ENCODE peak calls at places on chromosome 9, in eight cellular contexts. Z, P, V, T, N, W, R and L are unnamed samples.

GRCh38 chr9:96222132-96222531 is 79.8 kb downstream of the HSD17B3 start:
- DNase-seq in Z (no peak), P (no peak), V (no peak), T (peak), N (no peak), W (no peak), R (no peak), L (no peak)

GRCh38 chr9:126155756-126156664 is 170.6 kb upstream of the MVB12B start:
- DNase-seq in Z (no peak), P (no peak), V (no peak), T (no peak), N (no peak), W (no peak), R (no peak), L (no peak)

GRCh38 chr9:129557192-129558036 is 63.5 kb downstream of the C9orf50 start:
- DNase-seq in Z (peak), P (no peak), V (no peak), T (peak), N (no peak), W (no peak), R (no peak), L (no peak)

GRCh38 chr9:109483771-109484442 is 14.2 kb downstream of the PTPN3 start:
- DNase-seq in Z (no peak), P (no peak), V (peak), T (no peak), N (no peak), W (no peak), R (no peak), L (no peak)

GRCh38 chr9:86626802-86627201 is 272.6 kb upstream of the TUT7 start:
- DNase-seq in Z (no peak), P (no peak), V (no peak), T (no peak), N (no peak), W (no peak), R (no peak), L (no peak)

GRCh38 chr9:99411068-99411467 is 189.0 kb downstream of the SEC61B start:
- DNase-seq in Z (no peak), P (no peak), V (no peak), T (peak), N (no peak), W (peak), R (no peak), L (no peak)

GRCh38 chr9:135906291-135907005 is 898 bp downstream of the CAMSAP1 start:
- DNase-seq in Z (peak), P (peak), V (no peak), T (peak), N (peak), W (no peak), R (no peak), L (no peak)

GRCh38 chr9:104769655-104770054 is 5.7 kb downstream of the NIPSNAP3B start:
- DNase-seq in Z (no peak), P (no peak), V (no peak), T (no peak), N (no peak), W (no peak), R (no peak), L (no peak)

GRCh38 chr9:129482521-129483466 is 138.1 kb downstream of the C9orf50 start:
- DNase-seq in Z (peak), P (peak), V (no peak), T (peak), N (peak), W (no peak), R (peak), L (no peak)

GRCh38 chr9:94950040-94950732 is 223.7 kb downstream of the AOPEP start:
- DNase-seq in Z (no peak), P (no peak), V (no peak), T (no peak), N (no peak), W (no peak), R (no peak), L (no peak)

GRCh38 chr9:23587903-23588302 is 238.1 kb downstream of the ELAVL2 start:
- DNase-seq in Z (no peak), P (no peak), V (no peak), T (no peak), N (no peak), W (no peak), R (no peak), L (no peak)

GRCh38 chr9:121359358-121360294 is 10.4 kb downstream of the STOM start:
- DNase-seq in Z (no peak), P (no peak), V (no peak), T (peak), N (peak), W (no peak), R (no peak), L (no peak)

GRCh38 chr9:4620881-4621555 is 41.1 kb upstream of the PLPP6 start:
- DNase-seq in Z (no peak), P (no peak), V (no peak), T (peak), N (peak), W (no peak), R (no peak), L (no peak)

GRCh38 chr9:109001275-109001676 is 12.0 kb downstream of the CTNNAL1 start:
- DNase-seq in Z (no peak), P (no peak), V (no peak), T (peak), N (peak), W (no peak), R (no peak), L (no peak)

GRCh38 chr9:111153973-111154590 is 115.8 kb upstream of the LPAR1 start:
- DNase-seq in Z (no peak), P (no peak), V (no peak), T (peak), N (no peak), W (no peak), R (no peak), L (no peak)

GRCh38 chr9:6054280-6055099 is 39.1 kb upstream of the RANBP6 start:
- DNase-seq in Z (peak), P (peak), V (no peak), T (peak), N (peak), W (peak), R (no peak), L (peak)

GRCh38 chr9:90032296-90033029 is 427.7 kb downstream of the GADD45G start:
- DNase-seq in Z (no peak), P (no peak), V (no peak), T (peak), N (no peak), W (no peak), R (no peak), L (no peak)

GRCh38 chr9:108442604-108443277 is 413.0 kb downstream of the ACTL7B start:
- DNase-seq in Z (no peak), P (no peak), V (no peak), T (no peak), N (peak), W (peak), R (no peak), L (no peak)

GRCh38 chr9:6384732-6385131 is 28.3 kb upstream of the UHRF2 start:
- DNase-seq in Z (no peak), P (no peak), V (no peak), T (no peak), N (no peak), W (no peak), R (no peak), L (no peak)

GRCh38 chr9:123749580-123750202 is 180.2 kb downstream of the DENND1A start:
- DNase-seq in Z (no peak), P (peak), V (no peak), T (peak), N (no peak), W (no peak), R (no peak), L (no peak)

GRCh38 chr9:126298319-126298801 is 28.3 kb upstream of the MVB12B start:
- DNase-seq in Z (no peak), P (no peak), V (no peak), T (no peak), N (no peak), W (no peak), R (no peak), L (no peak)

GRCh38 chr9:1411826-1412225 is 361.7 kb downstream of the DMRT2 start:
- DNase-seq in Z (no peak), P (no peak), V (no peak), T (no peak), N (no peak), W (no peak), R (no peak), L (no peak)

GRCh38 chr9:78365979-78366697 is 69.2 kb downstream of the PSAT1 start:
- DNase-seq in Z (no peak), P (no peak), V (no peak), T (peak), N (peak), W (no peak), R (no peak), L (no peak)

GRCh38 chr9:108244676-108245075 is 611.1 kb downstream of the ACTL7B start:
- DNase-seq in Z (no peak), P (no peak), V (no peak), T (no peak), N (no peak), W (no peak), R (no peak), L (no peak)